ENCODE peak calls at places on chromosome 19, in nine cellular contexts. I is non-pigmented ciliary epithelial cell; U is HTR-8/SVneo; G is mesendoderm; S is DMS 273 treated with DMSO at 0.1 percent for 48 hours; R is activated CD4-positive, alpha-beta T cell treated with anti-CD3 and anti-CD28 coated beads, Interleukin-2, amount 50 U/mL, for 4 hours; W is NCI-H1436; O is GM18507; L is MV-4-11. V is an unnamed sample.

GRCh38 chr19:10517361-10517759 is at the start of gene S1PR5:
- DNase-seq in I (no peak), U (peak; percentile 55), G (peak; percentile 58), S (no peak), R (no peak), W (no peak), O (no peak), L (no peak), V (no peak)

GRCh38 chr19:7512400-7512851 is 3.5 kb upstream of the ZNF358 start:
- DNase-seq in I (no peak), U (peak; percentile 72), G (peak; percentile 85), S (no peak), R (no peak), W (no peak), O (no peak), L (no peak), V (no peak)

GRCh38 chr19:32256341-32256975 is 89.0 kb upstream of the ZNF507 start:
- DNase-seq in I (no peak), U (no peak), G (no peak), S (no peak), R (no peak), W (no peak), O (no peak), L (no peak), V (no peak)

GRCh38 chr19:44685877-44686276 is 13.1 kb upstream of the CEACAM16 start:
- DNase-seq in I (no peak), U (no peak), G (no peak), S (no peak), R (no peak), W (no peak), O (no peak), L (peak; percentile 78), V (no peak)

GRCh38 chr19:48513289-48514122 is 1.9 kb upstream of the LMTK3 start:
- DNase-seq in I (no peak), U (peak; percentile 90), G (peak; percentile 93), S (peak; percentile 62), R (peak; percentile 67), W (peak; percentile 83), O (no peak), L (peak; percentile 76), V (peak; percentile 80)

GRCh38 chr19:10113964-10114650 is 2.6 kb downstream of the P2RY11 start:
- DNase-seq in I (no peak), U (no peak), G (peak; percentile 36), S (no peak), R (no peak), W (no peak), O (no peak), L (peak; percentile 35), V (no peak)

GRCh38 chr19:46489445-46490272 is 6.0 kb downstream of the PNMA8B start:
- DNase-seq in I (no peak), U (no peak), G (peak; percentile 80), S (no peak), R (no peak), W (no peak), O (no peak), L (peak; percentile 35), V (no peak)

GRCh38 chr19:49988433-49988832 is 27.5 kb upstream of the SIGLEC11 start:
- DNase-seq in I (peak; percentile 69), U (no peak), G (no peak), S (no peak), R (no peak), W (no peak), O (no peak), L (no peak), V (no peak)

GRCh38 chr19:41588497-41589209 is 12.7 kb downstream of the CEACAM21 start:
- DNase-seq in I (no peak), U (peak; percentile 34), G (peak; percentile 38), S (no peak), R (no peak), W (no peak), O (no peak), L (peak; percentile 21), V (no peak)

GRCh38 chr19:2982983-2983350 is 5.6 kb downstream of the TLE6 start:
- DNase-seq in I (no peak), U (no peak), G (no peak), S (peak; percentile 73), R (no peak), W (peak; percentile 78), O (no peak), L (no peak), V (no peak)

GRCh38 chr19:30626567-30626966 is 254.4 kb downstream of the ZNF536 start:
- DNase-seq in I (no peak), U (no peak), G (no peak), S (no peak), R (no peak), W (no peak), O (no peak), L (no peak), V (no peak)

GRCh38 chr19:18144906-18145305 is 8.1 kb upstream of the PIK3R2 start:
- DNase-seq in I (no peak), U (no peak), G (no peak), S (no peak), R (no peak), W (no peak), O (no peak), L (no peak), V (no peak)

GRCh38 chr19:16726916-16727315 is 7.3 kb downstream of the NWD1 start:
- DNase-seq in I (no peak), U (no peak), G (no peak), S (no peak), R (no peak), W (peak; percentile 72), O (no peak), L (no peak), V (no peak)

V was measured in GM12892.